ENCODE peak calls at places on chromosome 16, in five cellular contexts. G is cardiac muscle cell, L is sigmoid colon, W is thyroid gland, Q is fibroblast of lung. T is an unnamed sample. For H3K36me3 and H3K4me1, the result is how much of the 10 kb centered on the place peaks cover.

GRCh38 chr16:74501484-74502479 is 80.5 kb upstream of the CLEC18B start:
- DNase-seq in Q (no peak), G (no peak), W (no peak), L (no peak), T (no peak)

GRCh38 chr16:2985893-2986355 is 5.7 kb upstream of the PKMYT1 start:
- DNase-seq in L (no peak), W (peak), Q (no peak), G (no peak), T (no peak)

GRCh38 chr16:16994831-16995230 is 475.9 kb downstream of the XYLT1 start:
- DNase-seq in G (no peak), W (no peak), Q (no peak), L (no peak), T (no peak)

GRCh38 chr16:17461951-17462729 is 8.6 kb downstream of the XYLT1 start:
- DNase-seq in G (no peak), W (no peak), Q (no peak), L (no peak), T (no peak)

GRCh38 chr16:8346291-8346690 is 244.0 kb downstream of the TMEM114 start:
- DNase-seq in Q (no peak), G (no peak), W (no peak), L (no peak), T (no peak)

GRCh38 chr16:24668481-24669001 is 60.9 kb upstream of the TNRC6A start:
- DNase-seq in G (peak), L (no peak), W (no peak), Q (peak), T (peak)

GRCh38 chr16:2458887-2459646 is 842 bp upstream of the TEDC2 start:
- DNase-seq in L (no peak), G (no peak), Q (no peak), W (no peak), T (no peak)

GRCh38 chr16:23640669-23640958 is 496 bp downstream of the PALB2 start:
- DNase-seq in L (no peak), W (no peak), Q (peak), G (peak), T (no peak)

GRCh38 chr16:1140582-1140981 is 12.3 kb upstream of the CACNA1H start:
- DNase-seq in G (no peak), W (no peak), L (no peak), Q (no peak), T (no peak)

GRCh38 chr16:79073560-79073959 is 527.0 kb downstream of the MAF start:
- DNase-seq in G (no peak), L (no peak), Q (no peak), W (no peak), T (no peak)

GRCh38 chr16:52861614-52862022 is 191.1 kb downstream of the CHD9NB start:
- DNase-seq in L (no peak), W (no peak), Q (peak), G (peak), T (no peak)

GRCh38 chr16:69324013-69324531 is 6.3 kb downstream of the PDF start:
- DNase-seq in Q (no peak), G (no peak), W (peak), L (no peak), T (no peak)

GRCh38 chr16:28082624-28083023 is 19.1 kb upstream of the GSG1L start:
- DNase-seq in G (no peak), Q (no peak), L (no peak), W (no peak), T (no peak)

GRCh38 chr16:27748868-27749546 is 199.1 kb downstream of the KATNIP start:
- DNase-seq in L (no peak), Q (peak), G (peak), W (peak), T (peak)

GRCh38 chr16:75087040-75087979 is 29.3 kb downstream of the LDHD start:
- DNase-seq in G (peak), Q (peak), L (peak), W (peak), T (no peak)

GRCh38 chr16:30903596-30903995 is 7.2 kb downstream of the CTF1 start:
- DNase-seq in Q (no peak), L (peak), G (peak), W (no peak), T (no peak)

GRCh38 chr16:23256440-23256839 is 45.7 kb upstream of the SCNN1B start:
- DNase-seq in G (no peak), W (no peak), L (no peak), Q (no peak), T (no peak)

GRCh38 chr16:13909872-13910303 is 10.1 kb upstream of the ERCC4 start:
- DNase-seq in W (peak), L (peak), Q (peak), G (peak), T (no peak)

DNA sequence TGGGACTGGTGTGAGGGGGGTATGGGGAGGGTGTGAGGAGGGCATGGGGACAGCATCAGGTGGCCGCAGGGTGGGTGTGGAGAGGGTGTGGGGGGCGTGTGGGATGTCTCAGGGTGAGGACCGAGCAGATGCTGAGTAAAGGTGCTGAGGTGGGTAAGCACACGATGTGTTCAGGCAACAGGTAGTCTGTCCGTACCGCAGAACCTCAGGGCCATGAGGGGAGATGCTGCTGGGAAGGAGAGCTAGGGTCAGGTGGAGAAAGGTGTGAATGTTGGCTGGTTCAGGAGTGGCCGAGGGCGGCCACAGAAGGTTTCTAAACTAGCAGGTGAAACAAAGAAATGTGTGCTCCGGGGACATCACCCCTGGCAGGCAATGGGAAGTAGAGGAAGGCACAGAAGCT is 80.0 kb upstream of the CDH5 start:
- DNase-seq in L (peak), W (no peak), Q (no peak), G (no peak), T (no peak)
- H3K36me3 ChIP-seq in L (under half), W (under half), Q (under half), G (under half), T (under half)

GRCh38 chr16:29815032-29815721 is 775 bp upstream of the PAGR1 start:
- DNase-seq in W (peak), Q (no peak), L (peak), G (peak), T (no peak)
- H3K4me1 ChIP-seq in W (under half), Q (under half), L (half or more), G (under half), T (half or more)

GRCh38 chr16:86732621-86733297 is 154.4 kb downstream of the FOXL1 start:
- DNase-seq in Q (peak), W (no peak), L (peak), G (peak), T (no peak)
- H3K27ac ChIP-seq in Q (no peak), W (no peak), L (no peak), G (no peak), T (no peak)

GRCh38 chr16:84451781-84452180 is 52.7 kb downstream of the MEAK7 start:
- DNase-seq in Q (no peak), L (peak), G (no peak), W (no peak), T (no peak)

GRCh38 chr16:84453061-84453752 is 51.3 kb downstream of the MEAK7 start:
- DNase-seq in L (peak), G (no peak), W (peak), Q (no peak), T (no peak)

GRCh38 chr16:84458606-84459516 is 45.6 kb downstream of the MEAK7 start:
- DNase-seq in L (peak), W (no peak), Q (no peak), G (no peak), T (no peak)

GRCh38 chr16:84454611-84455010 is 49.8 kb downstream of the MEAK7 start:
- DNase-seq in W (no peak), Q (no peak), G (no peak), L (peak), T (no peak)

DNA sequence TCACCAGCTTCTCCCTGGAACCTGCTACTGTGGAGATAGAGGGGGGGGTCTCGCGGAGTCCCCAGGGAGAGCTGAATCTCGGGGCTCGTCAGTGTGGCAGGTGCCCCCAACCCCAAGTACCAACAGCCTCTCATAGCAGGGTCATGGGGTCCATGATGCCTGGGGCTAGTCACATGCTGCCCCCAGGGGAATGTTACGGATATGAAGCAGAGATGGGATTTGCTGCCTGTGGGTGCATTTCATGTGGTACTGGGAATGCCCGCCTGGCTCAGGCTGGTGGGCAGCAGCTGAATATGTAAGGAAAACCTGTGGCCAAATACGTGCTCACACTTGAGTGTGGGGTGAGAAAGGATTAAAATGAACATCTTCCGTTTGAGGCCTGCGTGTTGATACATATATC is 49.4 kb downstream of the MEAK7 start:
- DNase-seq in Q (no peak), L (no peak), G (no peak), W (no peak), T (no peak)
- H3K36me3 ChIP-seq in Q (under half), L (under half), G (under half), W (under half), T (under half)

GRCh38 chr16:73058616-73059409 is 10.9 kb upstream of the ZFHX3 start:
- DNase-seq in G (peak), L (peak), W (peak), Q (peak), T (no peak)
- H3K4me1 ChIP-seq in G (under half), L (half or more), W (under half), Q (under half), T (under half)

GRCh38 chr16:66079671-66080070 is 286.8 kb upstream of the CDH5 start:
- DNase-seq in W (no peak), L (no peak), G (peak), Q (peak), T (peak)

GRCh38 chr16:66085651-66086050 is 280.8 kb upstream of the CDH5 start:
- DNase-seq in W (no peak), Q (no peak), L (no peak), G (no peak), T (no peak)

GRCh38 chr16:66082424-66082823 is 284.1 kb upstream of the CDH5 start:
- DNase-seq in W (no peak), Q (no peak), L (no peak), G (no peak), T (no peak)

GRCh38 chr16:66084306-66084705 is 282.2 kb upstream of the CDH5 start:
- DNase-seq in Q (no peak), G (no peak), L (no peak), W (no peak), T (no peak)

DNA sequence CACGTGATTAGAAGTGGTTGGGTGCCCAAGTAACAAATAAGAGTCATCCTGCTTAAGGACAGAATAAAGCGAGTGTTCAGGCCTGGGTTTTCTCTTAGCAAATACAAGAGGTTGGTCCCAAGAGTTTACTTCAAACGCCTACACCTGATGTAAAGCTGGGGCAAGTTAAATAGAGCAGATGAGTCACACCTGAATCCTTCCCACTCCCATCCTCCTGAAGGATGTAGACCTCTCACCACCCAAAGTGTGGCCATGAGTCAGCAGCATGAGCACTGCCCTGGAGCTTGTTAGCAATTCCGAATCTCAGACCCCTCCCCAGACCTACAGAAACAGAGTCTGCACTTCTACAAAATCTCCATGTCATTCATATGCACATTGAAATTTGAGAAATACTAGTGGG is 284.5 kb upstream of the CDH5 start:
- DNase-seq in G (peak), W (no peak), Q (peak), L (no peak), T (peak)
- H3K27ac ChIP-seq in G (no peak), W (no peak), Q (no peak), L (no peak), T (peak)

GRCh38 chr16:11047939-11048500 is 103.7 kb downstream of the CLEC16A start:
- DNase-seq in G (no peak), W (no peak), L (peak), Q (no peak), T (no peak)

GRCh38 chr16:11045846-11046245 is 101.5 kb downstream of the CLEC16A start:
- DNase-seq in Q (peak), G (peak), L (peak), W (no peak), T (no peak)

GRCh38 chr16:11045441-11045840 is 101.1 kb downstream of the CLEC16A start:
- DNase-seq in G (no peak), W (no peak), L (peak), Q (no peak), T (no peak)

GRCh38 chr16:11049396-11050059 is 105.2 kb downstream of the CLEC16A start:
- DNase-seq in L (peak), G (no peak), Q (no peak), W (no peak), T (peak)

GRCh38 chr16:11047057-11047456 is 102.7 kb downstream of the CLEC16A start:
- DNase-seq in W (no peak), Q (peak), L (peak), G (peak), T (peak)
- H3K36me3 ChIP-seq in W (under half), Q (under half), L (under half), G (under half), T (under half)

GRCh38 chr16:84775262-84775810 is 44.4 kb upstream of the CRISPLD2 start:
- DNase-seq in W (no peak), L (peak), Q (no peak), G (no peak), T (no peak)

GRCh38 chr16:84777435-84777834 is 42.4 kb upstream of the CRISPLD2 start:
- DNase-seq in G (no peak), L (peak), W (no peak), Q (no peak), T (no peak)

GRCh38 chr16:84774810-84775209 is 45.0 kb upstream of the CRISPLD2 start:
- DNase-seq in W (no peak), G (peak), L (peak), Q (peak), T (no peak)

GRCh38 chr16:84769416-84769815 is 50.4 kb upstream of the CRISPLD2 start:
- DNase-seq in L (peak), W (no peak), Q (no peak), G (no peak), T (no peak)

GRCh38 chr16:84773312-84773711 is 46.5 kb upstream of the CRISPLD2 start:
- DNase-seq in G (no peak), Q (no peak), W (no peak), L (peak), T (no peak)
- H3K4me1 ChIP-seq in G (under half), Q (under half), W (under half), L (under half), T (under half)